ENCODE peak calls at places on chromosomes 7 and 10, in five cellular contexts. T is right lobe of liver, B is fibroblast of pulmonary artery, H is tibial artery, W is heart left ventricle. D is an unnamed sample.

GRCh38 chr10:21021843-21022594 is 124.9 kb upstream of the NEBL start:
- DNase-seq in T (no peak), B (peak; percentile 95), H (no peak), W (no peak), D (peak; percentile 14)

GRCh38 chr10:77361846-77362245 is 275.8 kb downstream of the KCNMA1 start:
- DNase-seq in T (no peak), B (no peak), H (no peak), W (no peak), D (no peak)

GRCh38 chr7:123674399-123675091 is 18.9 kb downstream of the LMOD2 start:
- DNase-seq in T (no peak), B (no peak), H (no peak), W (no peak), D (peak; percentile 70)

GRCh38 chr10:102744374-102745051 is 765 bp downstream of the WBP1L start:
- DNase-seq in T (peak; percentile 35), B (no peak), H (peak; percentile 38), W (no peak), D (no peak)

GRCh38 chr7:157548691-157549265 is 212.0 kb downstream of the DNAJB6 start:
- DNase-seq in T (no peak), B (no peak), H (peak; percentile 12), W (no peak), D (no peak)

GRCh38 chr10:59991117-59991516 is 84.8 kb upstream of the CCDC6 start:
- DNase-seq in T (no peak), B (no peak), H (no peak), W (no peak), D (no peak)

GRCh38 chr7:35548291-35548690 is 146.6 kb downstream of the HERPUD2 start:
- DNase-seq in T (no peak), B (no peak), H (no peak), W (no peak), D (no peak)

GRCh38 chr7:1846331-1847065 is 176.4 kb downstream of the ELFN1 start:
- DNase-seq in T (peak; percentile 8), B (no peak), H (no peak), W (peak; percentile 50), D (no peak)

GRCh38 chr7:192035-192649 is at the start of gene FAM20C:
- DNase-seq in T (peak; percentile 92), B (peak; percentile 83), H (peak; percentile 83), W (peak; percentile 94), D (peak; percentile 84)

GRCh38 chr10:110210663-110211454 is 3.5 kb downstream of the MXI1 start:
- DNase-seq in T (peak; percentile 97), B (peak; percentile 99), H (peak; percentile 96), W (peak; percentile 98), D (peak; percentile 99)

GRCh38 chr7:17109017-17109416 is 189.4 kb upstream of the AHR start:
- DNase-seq in T (no peak), B (peak; percentile 60), H (no peak), W (no peak), D (peak; percentile 77)

GRCh38 chr10:46328853-46329689 is 42.3 kb downstream of the ANTXRL start:
- DNase-seq in T (no peak), B (no peak), H (no peak), W (no peak), D (no peak)

GRCh38 chr10:60098676-60099601 is 192.6 kb upstream of the CCDC6 start:
- DNase-seq in T (no peak), B (no peak), H (no peak), W (no peak), D (peak; percentile 23)

GRCh38 chr7:66399566-66399965 is 194.4 kb downstream of the TPST1 start:
- DNase-seq in T (no peak), B (peak; percentile 11), H (no peak), W (no peak), D (peak; percentile 28)

DNA sequence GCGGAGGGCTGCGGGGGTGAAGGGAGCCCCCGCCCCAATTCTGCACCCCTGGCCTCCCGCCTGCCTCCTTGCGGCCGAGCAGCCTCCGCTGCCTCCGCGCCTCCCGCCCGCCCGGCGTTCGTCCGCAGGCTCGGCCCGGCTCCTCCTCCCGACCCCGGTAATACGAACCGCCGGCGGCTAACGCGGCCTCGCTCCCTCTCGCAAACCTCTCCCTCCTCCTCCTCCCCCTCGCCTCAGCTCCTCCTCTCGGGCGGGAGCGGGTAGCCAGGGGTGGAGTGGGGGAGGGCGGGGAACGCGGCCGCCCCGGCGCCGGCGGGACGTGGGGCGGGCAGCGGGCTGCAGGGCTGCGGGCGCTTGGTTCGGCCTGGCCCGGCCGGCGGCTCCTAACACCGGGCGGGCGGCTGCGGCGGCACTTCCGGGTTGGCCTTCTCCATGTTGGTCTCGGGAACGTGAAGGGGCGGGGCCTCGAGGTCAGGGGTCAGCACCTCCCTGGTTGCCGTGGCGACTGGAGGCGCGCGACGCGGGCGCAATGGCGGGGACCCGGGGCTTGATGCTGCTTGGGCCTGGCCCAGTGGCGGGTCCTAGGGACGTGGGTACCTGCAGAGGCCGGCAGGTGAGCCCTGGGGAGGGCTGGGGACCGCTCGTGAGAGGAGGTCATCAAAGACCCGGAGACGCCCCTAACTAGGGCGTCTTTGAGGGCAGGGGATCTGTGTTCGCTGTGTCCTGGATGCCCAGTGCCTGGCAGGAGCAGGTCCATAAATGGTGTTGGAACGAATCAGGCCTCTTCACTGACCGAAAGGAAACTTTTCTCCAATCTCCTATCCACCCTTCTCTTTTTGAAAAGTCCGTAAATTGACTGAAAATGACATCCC is at the start of gene RAB11FIP2:
- DNase-seq in T (peak; percentile 98), B (peak; percentile 92), H (peak; percentile 98), W (peak; percentile 98), D (peak; percentile 91)
- TF ChIP-seq CTCF in T (no peak), B (no peak), H (no peak), W (peak; percentile 27), D (no peak)

DNA sequence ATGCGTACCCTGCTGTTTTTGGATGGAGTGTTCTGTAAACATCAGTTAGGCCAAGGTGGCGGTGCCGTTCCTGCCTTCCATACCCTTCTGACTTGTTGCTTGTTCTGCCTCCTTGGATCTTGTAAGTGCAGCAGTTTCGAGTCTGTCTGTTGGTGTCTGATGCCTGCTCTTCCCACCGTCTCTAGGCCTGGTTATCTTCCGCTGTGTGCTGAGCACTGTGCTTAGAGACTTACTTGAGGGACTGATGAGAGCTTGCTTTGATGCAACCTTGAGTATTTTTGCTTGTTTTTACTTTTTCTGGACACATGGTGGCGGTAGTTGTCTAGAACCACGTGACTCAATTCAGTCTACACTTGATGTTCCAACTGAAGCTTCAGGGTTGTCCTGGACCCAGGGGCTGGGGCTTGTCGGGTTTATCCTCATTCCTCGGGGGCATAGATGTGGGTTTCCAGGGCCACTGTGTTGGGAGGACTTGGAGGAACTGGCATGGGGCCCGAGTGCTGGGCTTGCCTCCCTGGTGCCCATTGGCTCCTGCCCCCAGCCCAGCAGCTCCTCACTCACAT is 14.4 kb upstream of the SPRN start:
- DNase-seq in T (no peak), B (peak; percentile 26), H (no peak), W (peak; percentile 32), D (peak; percentile 24)
- TF ChIP-seq CTCF in T (peak; percentile 26), B (peak; percentile 24), H (no peak), W (no peak), D (peak; percentile 28)

GRCh38 chr10:93916257-93917063 is 22.7 kb downstream of the SLC35G1 start:
- DNase-seq in T (no peak), B (peak; percentile 64), H (no peak), W (no peak), D (peak; percentile 43)

GRCh38 chr10:93917064-93917391 is 23.2 kb downstream of the SLC35G1 start:
- DNase-seq in T (peak; percentile 31), B (no peak), H (no peak), W (no peak), D (no peak)

GRCh38 chr10:93917814-93918213 is 24.0 kb downstream of the SLC35G1 start:
- DNase-seq in T (no peak), B (no peak), H (no peak), W (no peak), D (no peak)

GRCh38 chr10:93926613-93927012 is 32.8 kb downstream of the SLC35G1 start:
- DNase-seq in T (no peak), B (no peak), H (no peak), W (no peak), D (no peak)

GRCh38 chr10:93921338-93921737 is 27.6 kb downstream of the SLC35G1 start:
- DNase-seq in T (peak; percentile 22), B (no peak), H (no peak), W (no peak), D (peak; percentile 9)
- TF ChIP-seq CTCF in T (peak; percentile 45), B (peak; percentile 37), H (no peak), W (peak; percentile 19), D (peak; percentile 34)

GRCh38 chr10:44343836-44344235 is 41.1 kb downstream of the CXCL12 start:
- DNase-seq in T (no peak), B (no peak), H (no peak), W (no peak), D (no peak)
- TF ChIP-seq CTCF in T (no peak), B (no peak), H (no peak), W (no peak), D (no peak)

GRCh38 chr7:39453743-39454355 is 112.4 kb upstream of the YAE1 start:
- DNase-seq in T (no peak), B (peak; percentile 75), H (no peak), W (no peak), D (peak; percentile 74)
- TF ChIP-seq CTCF in T (peak; percentile 70), B (peak; percentile 97), H (no peak), W (peak; percentile 34), D (peak; percentile 54)

DNA sequence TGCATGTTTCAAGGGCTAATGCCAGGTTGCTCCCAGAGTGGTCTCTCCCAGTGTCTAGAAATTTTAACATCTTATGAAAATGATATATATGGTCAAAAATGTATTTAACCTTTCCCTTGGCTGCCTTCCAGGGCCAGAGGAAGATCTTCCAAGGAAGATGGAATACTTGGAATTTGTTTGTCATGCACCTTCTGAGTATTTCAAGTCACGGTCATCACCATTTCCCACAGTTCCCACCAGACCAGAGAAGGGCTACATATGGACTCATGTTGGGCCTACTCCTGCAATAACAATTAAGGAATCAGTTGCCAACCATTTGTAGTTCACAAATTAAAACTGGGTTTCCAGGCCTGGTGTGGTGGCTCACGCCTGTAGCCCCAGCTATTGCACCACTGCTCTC is 9.0 kb downstream of the GATAD1 start:
- DNase-seq in T (no peak), B (peak; percentile 8), H (no peak), W (no peak), D (no peak)
- TF ChIP-seq CTCF in T (no peak), B (no peak), H (no peak), W (no peak), D (no peak)

GRCh38 chr7:44681645-44682044 is 67.0 kb upstream of the ZMIZ2 start:
- DNase-seq in T (no peak), B (no peak), H (no peak), W (no peak), D (no peak)
- TF ChIP-seq CTCF in T (no peak), B (no peak), H (no peak), W (no peak), D (no peak)

DNA sequence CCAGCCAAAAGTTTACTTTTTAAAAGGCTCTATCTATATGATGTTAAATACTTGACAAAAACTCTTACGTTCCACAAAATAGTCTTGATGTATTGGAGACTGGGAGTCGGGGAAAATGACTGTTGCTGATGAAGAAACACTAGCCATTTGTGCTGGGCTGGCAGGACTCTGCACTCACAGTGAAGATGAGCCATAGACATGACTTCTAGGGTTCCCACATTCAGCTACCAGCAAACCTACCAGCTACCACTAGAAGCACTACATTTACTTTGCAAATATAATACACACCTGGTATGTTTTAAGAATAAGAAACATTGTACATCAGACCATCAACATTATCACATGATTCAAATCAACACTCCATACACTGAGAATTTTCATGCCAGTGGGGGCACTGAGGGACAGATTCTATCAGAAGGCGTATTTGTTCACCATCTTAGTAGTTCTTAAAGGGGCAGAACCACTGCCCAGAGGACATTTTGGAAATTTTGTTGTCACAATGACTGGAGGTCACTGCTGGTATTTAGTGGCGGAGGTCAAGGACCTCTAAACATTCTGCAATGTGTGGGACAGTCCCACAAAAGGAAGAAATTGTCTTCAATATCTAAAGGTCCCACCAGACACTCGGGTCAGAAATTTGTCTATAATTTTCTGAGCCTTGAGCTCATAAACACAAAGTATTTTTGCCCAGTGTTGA is 52.3 kb downstream of the PARD3 start:
- DNase-seq in T (no peak), B (no peak), H (no peak), W (no peak), D (no peak)
- TF ChIP-seq CTCF in T (no peak), B (no peak), H (no peak), W (no peak), D (no peak)

D was measured in MCF 10A.